ENCODE peak calls at places on chromosomes 6 and 20, in five cellular contexts. I, N, H, B and O are unnamed samples. For H3K36me3, the result is how much of the 10 kb centered on the place peaks cover.

GRCh38 chr6:135012764-135013163 is 41.9 kb downstream of the HBS1L start:
- DNase-seq in I (no peak), H (no peak), N (no peak), B (no peak), O (no peak)

GRCh38 chr6:77837034-77837784 is 184.4 kb downstream of the MEI4 start:
- DNase-seq in H (no peak), I (no peak), B (no peak), N (no peak), O (no peak)

GRCh38 chr6:40798069-40798770 is 211.1 kb upstream of the LRFN2 start:
- DNase-seq in N (no peak), I (no peak), B (no peak), H (no peak), O (no peak)

GRCh38 chr20:42260216-42260615 is 642.0 kb upstream of the CHD6 start:
- DNase-seq in I (no peak), N (peak), B (no peak), H (no peak), O (no peak)

GRCh38 chr6:14732845-14733757 is 512.8 kb upstream of the JARID2 start:
- DNase-seq in N (no peak), I (no peak), H (no peak), B (no peak), O (no peak)

GRCh38 chr6:43207286-43207685 is 22.0 kb downstream of the DNPH1 start:
- DNase-seq in B (no peak), I (no peak), H (no peak), N (no peak), O (no peak)

GRCh38 chr20:57595041-57596030 is 24.9 kb downstream of the ZBP1 start:
- DNase-seq in B (no peak), H (no peak), N (no peak), I (no peak), O (no peak)

GRCh38 chr6:41191569-41191968 is 9.4 kb downstream of the TREML2 start:
- DNase-seq in B (no peak), H (no peak), I (no peak), N (peak), O (peak)

GRCh38 chr6:48826884-48827701 is 636.0 kb downstream of the MMUT start:
- DNase-seq in N (peak), H (no peak), I (no peak), B (no peak), O (peak)

GRCh38 chr6:157982297-157982579 is 575 bp downstream of the SYNJ2 start:
- DNase-seq in B (peak), N (peak), I (peak), H (no peak), O (no peak)

GRCh38 chr20:3101737-3102574 is 17.4 kb upstream of the AVP start:
- DNase-seq in I (no peak), N (no peak), H (no peak), B (no peak), O (no peak)

GRCh38 chr6:115783402-115784061 is 277.2 kb downstream of the FRK start:
- DNase-seq in N (no peak), I (peak), B (no peak), H (no peak), O (peak)

GRCh38 chr20:9141070-9141469 is 72.2 kb downstream of the PLCB4 start:
- DNase-seq in H (no peak), B (no peak), I (no peak), N (no peak), O (no peak)

GRCh38 chr6:163393923-163394322 is 20.6 kb upstream of the QKI start:
- DNase-seq in I (no peak), N (no peak), B (no peak), H (no peak), O (no peak)

GRCh38 chr6:13354331-13355042 is 26.1 kb upstream of the TBC1D7 start:
- DNase-seq in N (no peak), I (no peak), H (no peak), B (no peak), O (no peak)

GRCh38 chr20:63635431-63636141 is 8.7 kb upstream of the GMEB2 start:
- DNase-seq in N (no peak), H (no peak), I (no peak), B (no peak), O (no peak)

GRCh38 chr6:163309491-163310026 is 105.0 kb upstream of the QKI start:
- DNase-seq in N (no peak), B (no peak), H (no peak), I (no peak), O (no peak)

GRCh38 chr6:20058912-20059311 is 153.4 kb downstream of the MBOAT1 start:
- DNase-seq in N (no peak), B (no peak), I (no peak), H (no peak), O (no peak)

GRCh38 chr6:88248709-88249321 is 82.7 kb upstream of the CNR1 start:
- DNase-seq in I (no peak), H (no peak), N (no peak), B (no peak), O (no peak)

GRCh38 chr6:26445934-26446667 is 5.8 kb downstream of the BTN3A3 start:
- DNase-seq in B (no peak), N (no peak), H (no peak), I (no peak), O (no peak)

GRCh38 chr6:31663961-31664789 is 622 bp downstream of the GPANK1 start:
- DNase-seq in B (peak), I (peak), H (no peak), N (peak), O (peak)

GRCh38 chr6:33410711-33411631 is at the start of gene PHF1:
- DNase-seq in H (peak), N (peak), B (peak), I (peak), O (no peak)

GRCh38 chr6:94680672-94681212 is 896.6 kb upstream of the MANEA start:
- DNase-seq in H (no peak), B (no peak), I (no peak), N (no peak), O (no peak)

GRCh38 chr6:33661118-33661838 is 40.2 kb downstream of the ITPR3 start:
- DNase-seq in I (no peak), B (no peak), N (no peak), H (no peak), O (no peak)

GRCh38 chr6:15020114-15020770 is 225.6 kb upstream of the JARID2 start:
- DNase-seq in N (no peak), H (no peak), I (no peak), B (no peak), O (no peak)

GRCh38 chr20:2421247-2421646 is 40.5 kb downstream of the TGM6 start:
- DNase-seq in N (no peak), I (no peak), H (no peak), B (no peak), O (no peak)

GRCh38 chr20:34907616-34908469 is 31.4 kb downstream of the ACSS2 start:
- DNase-seq in N (peak), I (peak), B (peak), H (peak), O (peak)

GRCh38 chr6:81938014-81938761 is 185.7 kb upstream of the TENT5A start:
- DNase-seq in B (no peak), I (no peak), N (peak), H (no peak), O (no peak)

GRCh38 chr20:45782890-45783289 is 8.8 kb downstream of the WFDC3 start:
- DNase-seq in B (no peak), H (no peak), I (no peak), N (no peak), O (no peak)

GRCh38 chr6:166112580-166112979 is 55.1 kb downstream of the TBXT start:
- DNase-seq in B (no peak), I (no peak), N (peak), H (no peak), O (no peak)
- H3K4me3 ChIP-seq in B (no peak), I (no peak), N (no peak), H (no peak), O (no peak)

DNA sequence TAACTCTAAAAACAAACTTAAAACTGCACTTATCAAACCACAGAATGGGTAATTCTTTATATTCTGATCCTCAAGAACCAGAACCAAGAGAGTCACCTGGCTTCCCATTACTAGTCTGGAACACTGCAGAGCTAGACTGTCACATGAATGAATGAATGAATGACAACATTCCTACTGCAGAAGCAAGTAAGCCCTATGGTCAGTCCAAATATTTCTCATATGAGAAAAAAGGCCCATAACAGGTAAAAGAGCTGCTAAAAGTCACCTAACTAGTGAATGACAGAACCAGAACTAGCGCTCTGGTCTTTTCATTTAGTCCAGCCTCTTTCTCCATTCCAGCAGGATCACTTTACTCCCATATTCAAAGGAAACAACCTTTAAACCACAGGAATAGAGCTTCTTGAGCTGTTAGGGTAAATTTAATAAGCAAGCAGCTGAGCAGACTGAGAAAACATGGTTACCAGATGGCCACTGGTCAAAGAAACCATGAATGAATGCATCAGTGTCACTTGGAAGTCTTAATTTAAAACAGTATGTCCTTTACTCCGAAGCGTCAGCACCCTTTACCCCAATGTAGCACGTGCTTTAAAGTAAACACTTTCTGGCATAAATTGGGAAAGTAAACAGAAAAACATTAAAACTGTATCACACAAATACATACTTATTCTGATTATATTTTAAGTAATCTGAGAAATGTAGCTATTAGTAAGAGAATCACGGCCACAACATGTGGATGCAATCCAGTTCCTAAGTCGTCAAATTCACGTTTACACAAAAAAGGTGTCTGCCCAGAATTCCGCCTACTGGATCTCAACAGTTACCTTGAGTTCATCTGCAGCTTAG is 1.4 kb downstream of the PREP start:
- DNase-seq in B (no peak), H (no peak), I (no peak), N (no peak), O (no peak)
- H3K27ac ChIP-seq in B (no peak), H (no peak), I (peak), N (peak), O (no peak)

DNA sequence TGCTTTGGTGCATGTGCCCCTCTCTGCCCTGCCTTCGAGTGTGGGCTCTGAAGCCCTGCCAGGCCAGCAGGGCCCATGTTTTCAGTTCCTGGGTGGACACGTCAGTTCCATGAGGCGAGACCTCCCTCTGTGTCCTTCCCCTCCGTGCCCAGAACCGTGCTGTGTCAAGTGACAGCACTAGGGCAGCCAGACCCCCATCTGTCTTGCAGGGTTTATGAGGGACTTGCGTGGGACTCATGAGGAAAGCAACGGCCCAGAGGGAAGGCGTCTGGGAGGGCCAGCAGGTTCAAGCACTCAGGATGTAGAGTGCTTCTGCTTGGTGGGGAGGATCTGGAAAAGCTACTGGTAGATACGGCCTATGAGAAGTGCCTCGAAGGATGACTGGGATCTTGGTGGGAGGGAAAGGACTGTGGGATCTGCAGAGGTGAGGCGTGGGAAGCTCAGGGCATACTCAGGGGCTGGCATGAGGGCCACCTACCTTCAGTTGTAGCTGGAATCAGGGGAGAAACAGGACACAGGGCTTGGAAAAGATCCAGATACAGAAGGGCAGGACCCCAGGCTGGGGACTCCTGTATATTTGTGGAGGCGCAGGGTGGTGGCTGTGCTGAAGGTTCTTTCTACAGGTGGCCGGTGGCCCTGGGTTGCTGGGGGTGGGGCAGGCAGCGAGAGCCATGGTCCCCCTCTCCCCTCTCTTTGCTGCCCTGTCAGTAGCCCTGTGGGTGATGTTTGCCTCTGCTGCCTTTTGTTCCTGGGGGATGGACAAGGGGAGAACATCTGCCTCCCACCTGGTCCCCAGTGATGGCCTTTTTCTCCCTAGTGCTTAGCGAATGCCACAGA is 5.5 kb downstream of the NPEPL1 start:
- DNase-seq in H (no peak), I (no peak), B (no peak), N (no peak), O (peak)
- H3K36me3 ChIP-seq in H (under half), I (under half), B (under half), N (under half), O (under half)

GRCh38 chr6:56741472-56741871 is 98.8 kb upstream of the DST start:
- DNase-seq in I (no peak), B (no peak), H (no peak), N (no peak), O (no peak)
- H3K4me3 ChIP-seq in I (no peak), B (no peak), H (no peak), N (no peak), O (no peak)

DNA sequence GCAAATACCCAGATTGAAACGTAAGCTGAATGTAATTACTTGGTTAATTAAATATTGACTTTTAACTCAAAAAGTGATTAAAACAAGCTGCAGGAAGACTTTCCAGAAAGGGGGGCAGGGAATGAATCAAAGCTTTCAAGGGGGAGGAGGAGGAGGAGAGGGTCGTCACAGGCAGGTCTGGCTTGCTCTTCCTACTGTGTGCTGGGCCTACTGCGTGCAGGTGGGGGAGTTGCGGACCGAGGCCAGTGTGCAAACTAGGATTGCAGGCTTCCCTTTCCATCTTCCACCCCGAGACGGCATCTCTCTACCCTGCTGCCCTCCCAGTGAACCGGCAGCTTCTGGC is 1.1 kb downstream of the SULF2 start:
- DNase-seq in B (no peak), H (no peak), N (no peak), I (no peak), O (no peak)
- H3K27ac ChIP-seq in B (no peak), H (peak), N (peak), I (no peak), O (no peak)

GRCh38 chr6:5088780-5089179 is 3.6 kb downstream of the PPP1R3G start:
- DNase-seq in I (no peak), B (no peak), N (no peak), H (no peak), O (no peak)
- H3K36me3 ChIP-seq in I (under half), B (under half), N (under half), H (under half), O (under half)

GRCh38 chr20:50792708-50793574 is 1.9 kb upstream of the BCAS4 start:
- DNase-seq in N (no peak), B (peak), H (no peak), I (no peak), O (peak)

GRCh38 chr20:50789968-50790650 is 4.8 kb upstream of the BCAS4 start:
- DNase-seq in N (no peak), B (peak), H (no peak), I (no peak), O (peak)

GRCh38 chr20:50788045-50788867 is 6.6 kb upstream of the BCAS4 start:
- DNase-seq in N (peak), H (no peak), B (peak), I (no peak), O (peak)

GRCh38 chr20:50788868-50789125 is 6.1 kb upstream of the BCAS4 start:
- DNase-seq in B (no peak), I (no peak), H (no peak), N (no peak), O (peak)

GRCh38 chr20:50790651-50791277 is 4.1 kb upstream of the BCAS4 start:
- DNase-seq in I (peak), N (peak), H (peak), B (peak), O (peak)
- H3K4me3 ChIP-seq in I (peak), N (no peak), H (peak), B (no peak), O (no peak)

DNA sequence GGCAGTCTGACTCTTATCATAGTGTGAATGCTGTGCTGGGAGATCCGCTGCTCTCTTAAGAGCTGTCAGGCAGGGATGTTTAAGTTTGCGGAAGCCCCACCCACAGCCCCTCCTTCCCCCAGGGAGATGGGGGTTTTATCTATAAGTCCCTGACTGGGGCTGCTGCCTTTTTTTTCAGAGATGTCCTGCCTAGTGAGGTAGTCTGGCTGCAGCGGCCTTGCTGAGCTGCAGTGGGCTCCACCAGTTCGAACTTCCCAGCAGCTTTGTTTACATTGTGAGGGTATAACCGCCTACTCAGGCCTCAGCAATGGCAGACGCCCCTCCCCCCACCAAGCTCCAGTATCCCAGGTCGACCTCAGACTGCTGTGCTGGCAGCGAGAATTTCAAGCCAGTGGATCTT is 75.7 kb upstream of the UST start:
- DNase-seq in I (no peak), H (no peak), N (no peak), B (no peak), O (no peak)
- H3K27ac ChIP-seq in I (no peak), H (no peak), N (no peak), B (no peak), O (no peak)

DNA sequence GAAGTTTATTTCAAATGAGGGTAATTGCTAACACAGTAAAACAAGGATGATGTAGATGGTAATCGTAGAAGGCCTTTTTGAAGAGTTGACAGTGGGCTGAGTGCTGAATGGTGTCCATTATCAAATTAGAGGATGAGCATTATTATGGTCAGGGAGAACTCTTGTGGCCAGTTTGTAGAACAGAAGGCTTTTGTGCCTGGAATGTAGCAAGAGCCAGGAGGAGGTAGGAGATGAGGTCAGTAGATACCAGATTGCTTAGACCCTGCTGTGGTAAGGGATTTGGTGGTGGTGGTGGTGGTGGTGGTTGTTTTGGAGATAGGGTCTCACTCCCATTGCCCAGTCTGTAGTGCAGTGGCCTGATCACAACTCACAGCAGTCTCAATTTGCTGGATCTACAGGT is 6.2 kb downstream of the CSE1L start:
- DNase-seq in B (no peak), N (no peak), H (no peak), I (no peak), O (no peak)
- H3K36me3 ChIP-seq in B (under half), N (under half), H (under half), I (under half), O (under half)

GRCh38 chr6:137353842-137354397 is 134.7 kb upstream of the IFNGR1 start:
- DNase-seq in H (no peak), N (peak), I (no peak), B (no peak), O (no peak)

GRCh38 chr6:137357263-137357947 is 136.8 kb downstream of the OLIG3 start:
- DNase-seq in H (no peak), B (no peak), I (no peak), N (peak), O (no peak)

GRCh38 chr6:137358273-137358672 is 135.9 kb downstream of the OLIG3 start:
- DNase-seq in B (no peak), H (no peak), I (no peak), N (no peak), O (no peak)

GRCh38 chr6:137361701-137362100 is 132.5 kb downstream of the OLIG3 start:
- DNase-seq in I (no peak), N (no peak), B (no peak), H (no peak), O (no peak)

DNA sequence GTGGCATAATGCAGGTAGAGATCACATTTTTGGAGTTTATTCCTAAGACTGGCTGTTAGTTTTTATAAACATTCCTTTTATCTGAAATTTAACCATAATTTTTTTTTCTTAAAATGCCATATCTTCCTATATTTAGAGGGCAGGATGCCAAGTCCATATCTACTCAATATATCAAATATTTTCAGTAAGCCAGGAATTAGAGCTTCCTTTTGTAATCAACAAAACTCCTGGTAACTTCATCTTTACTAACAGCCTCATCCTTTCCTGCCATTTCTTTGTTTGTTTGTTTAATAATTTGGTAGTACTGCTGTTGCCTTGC is 136.3 kb downstream of the OLIG3 start:
- DNase-seq in I (no peak), N (no peak), B (no peak), H (no peak), O (no peak)
- H3K4me3 ChIP-seq in I (no peak), N (no peak), B (no peak), H (no peak), O (no peak)